ENCODE peak calls at places on chromosomes 12 and 14, in seven cellular contexts. Q, U, Z, W, Y, R and G are unnamed samples.

GRCh38 chr12:101671157-101671791 is 26.2 kb upstream of the CHPT1 start:
- DNase-seq in U (peak; percentile 43), Y (peak; percentile 80), Z (peak; percentile 36), R (no peak), W (no peak), Q (peak; percentile 27), G (no peak)

GRCh38 chr14:94412671-94413638 is 24.6 kb upstream of the SERPINA1 start:
- DNase-seq in U (no peak), W (peak; percentile 11), Y (peak; percentile 58), R (no peak), Q (no peak), Z (no peak), G (no peak)

GRCh38 chr12:84636801-84637285 is 275.8 kb downstream of the SLC6A15 start:
- DNase-seq in Z (no peak), Q (no peak), U (no peak), Y (no peak), W (no peak), R (no peak), G (no peak)

GRCh38 chr12:120007272-120007671 is 18.2 kb downstream of the BICDL1 start:
- DNase-seq in R (no peak), W (no peak), U (no peak), Z (no peak), Q (no peak), Y (peak; percentile 76), G (no peak)

GRCh38 chr12:120861074-120861795 is 42.9 kb downstream of the SPPL3 start:
- DNase-seq in R (no peak), W (no peak), Q (no peak), U (no peak), Z (no peak), Y (no peak), G (no peak)

GRCh38 chr12:129687731-129688130 is 216.1 kb downstream of the TMEM132D start:
- DNase-seq in Y (no peak), Q (no peak), R (no peak), W (no peak), U (no peak), Z (no peak), G (no peak)

GRCh38 chr14:75711134-75711795 is 50.2 kb downstream of the TTLL5 start:
- DNase-seq in Y (no peak), R (no peak), W (peak; percentile 51), Q (no peak), U (peak; percentile 51), Z (no peak), G (peak; percentile 39)

GRCh38 chr12:23063206-23063605 is 438.2 kb downstream of the ETNK1 start:
- DNase-seq in Y (no peak), W (no peak), Q (no peak), Z (no peak), R (no peak), U (no peak), G (no peak)

GRCh38 chr12:119071176-119071575 is 89.8 kb downstream of the SRRM4 start:
- DNase-seq in Z (no peak), Q (no peak), R (no peak), W (no peak), U (no peak), Y (no peak), G (no peak)

GRCh38 chr12:15783288-15783687 is 5.9 kb downstream of the EPS8 start:
- DNase-seq in Y (no peak), Z (no peak), R (no peak), U (no peak), Q (no peak), W (no peak), G (no peak)

GRCh38 chr12:99984271-99985128 is at the start of gene ANKS1B:
- DNase-seq in Z (no peak), U (peak; percentile 62), W (peak; percentile 70), Y (no peak), R (no peak), Q (peak; percentile 50), G (peak; percentile 55)

GRCh38 chr12:106139422-106140141 is 828 bp upstream of the NUAK1 start:
- DNase-seq in R (no peak), Y (peak; percentile 79), U (peak; percentile 90), Z (no peak), W (peak; percentile 89), Q (peak; percentile 91), G (peak; percentile 81)

GRCh38 chr14:96574633-96575191 is 72.5 kb downstream of the PAPOLA start:
- DNase-seq in R (no peak), Z (no peak), Q (no peak), U (peak; percentile 36), W (no peak), Y (no peak), G (peak; percentile 30)

GRCh38 chr12:69000069-69000468 is 67.1 kb upstream of the CPM start:
- DNase-seq in U (no peak), Y (no peak), W (no peak), R (no peak), Z (no peak), Q (no peak), G (no peak)

GRCh38 chr12:64461634-64462414 is 9.9 kb downstream of the TBK1 start:
- DNase-seq in Z (no peak), R (no peak), Q (no peak), W (no peak), Y (no peak), U (no peak), G (no peak)

GRCh38 chr12:130428116-130428515 is 90.4 kb downstream of the PIWIL1 start:
- DNase-seq in W (no peak), R (no peak), Q (no peak), Y (no peak), Z (no peak), U (no peak), G (no peak)

GRCh38 chr14:70601162-70601561 is 707 bp upstream of the MED6 start:
- DNase-seq in Y (no peak), Z (no peak), U (no peak), R (no peak), W (peak; percentile 9), Q (no peak), G (no peak)

GRCh38 chr12:119780786-119781434 is 96.2 kb downstream of the CIT start:
- DNase-seq in Y (peak; percentile 81), W (peak; percentile 57), Z (no peak), U (peak; percentile 67), R (no peak), Q (no peak), G (no peak)

GRCh38 chr12:20455001-20455706 is 86.8 kb downstream of the PDE3A start:
- DNase-seq in Q (no peak), Z (no peak), R (no peak), U (no peak), W (no peak), Y (no peak), G (no peak)

GRCh38 chr12:10557329-10557728 is 51.6 kb downstream of the EIF2S3B start:
- DNase-seq in W (no peak), Z (no peak), R (no peak), Y (no peak), Q (no peak), U (no peak), G (no peak)
- H3K27ac ChIP-seq in W (no peak overlapping the region), Z (peak overlapping the region; percentile 76), R (no peak overlapping the region), Y (no peak overlapping the region), Q (no peak overlapping the region), U (no peak overlapping the region), G (no peak overlapping the region)

DNA sequence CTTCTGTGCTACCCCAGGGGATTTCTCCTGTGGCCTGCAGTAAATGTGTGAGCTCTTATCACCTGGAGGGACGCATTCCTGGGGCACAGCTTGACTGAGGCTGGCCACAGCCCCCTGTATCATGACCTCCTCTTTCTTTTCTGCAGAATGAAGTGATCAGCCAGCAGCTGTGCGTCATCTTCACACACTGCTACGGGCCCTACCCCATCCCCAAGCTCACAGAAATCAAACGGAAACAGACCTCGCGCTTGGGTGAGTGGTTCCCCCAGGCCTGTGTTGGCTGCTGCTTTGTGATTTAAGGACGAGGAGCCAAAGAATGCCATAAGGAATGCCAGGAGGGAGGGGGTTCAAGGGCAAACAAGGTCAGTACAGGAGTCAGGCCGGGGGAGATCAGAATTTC is 50.5 kb upstream of the PWP1 start:
- DNase-seq in R (no peak), Q (no peak), Z (no peak), W (no peak), Y (no peak), U (no peak), G (no peak)
- TF ChIP-seq POLR2A in R (no peak), Q (no peak), Z (no peak), W (no peak), Y (no peak), U (no peak), G (no peak)

DNA sequence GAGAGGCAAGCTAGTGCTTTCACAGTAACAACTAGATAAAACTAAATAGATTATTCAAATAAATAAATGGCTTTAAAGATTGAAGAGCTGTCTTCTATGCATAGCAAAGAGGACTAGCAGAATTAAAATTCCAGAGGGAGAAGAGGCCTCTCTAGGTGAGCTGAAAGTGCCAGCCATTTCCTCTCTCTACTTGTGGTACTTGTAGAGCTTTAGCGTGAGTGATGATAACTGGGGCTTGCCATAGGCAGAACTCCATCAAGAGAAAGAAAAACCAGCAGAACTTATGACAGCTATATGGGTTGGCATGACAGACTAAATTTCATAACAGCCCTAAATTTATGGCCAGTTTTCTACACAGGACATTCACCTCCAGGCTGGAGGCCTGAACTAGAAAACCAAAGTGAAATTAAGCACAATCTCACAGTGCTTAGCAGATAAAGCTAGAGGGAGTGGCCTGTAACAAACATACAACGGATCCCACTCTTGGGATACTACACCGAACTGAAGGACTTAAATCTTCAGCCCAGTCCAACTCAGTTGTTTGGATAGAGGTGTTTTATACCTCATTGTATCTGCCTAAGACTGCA is 11.0 kb downstream of the SPTLC2 start:
- DNase-seq in Z (no peak), W (no peak), R (no peak), Y (no peak), U (no peak), Q (no peak), G (no peak)
- H3K4me1 ChIP-seq in Z (peaks cover 18% of the 10 kb centered on the region), W (peaks cover 37% of the 10 kb centered on the region), R (peaks cover 63% of the 10 kb centered on the region), Y (peaks cover 43% of the 10 kb centered on the region), U (peaks cover 12% of the 10 kb centered on the region), Q (peaks cover 29% of the 10 kb centered on the region), G (no peaks in the 10 kb centered on the region)

GRCh38 chr12:95995238-95996031 is 709 bp downstream of the HAL start:
- DNase-seq in R (no peak), Z (no peak), U (no peak), Y (no peak), W (no peak), Q (no peak), G (no peak)
- H3K27ac ChIP-seq in R (no peak overlapping the region), Z (no peak overlapping the region), U (no peak overlapping the region), Y (no peak overlapping the region), W (peak overlapping the region; percentile 26), Q (no peak overlapping the region), G (no peak overlapping the region)

DNA sequence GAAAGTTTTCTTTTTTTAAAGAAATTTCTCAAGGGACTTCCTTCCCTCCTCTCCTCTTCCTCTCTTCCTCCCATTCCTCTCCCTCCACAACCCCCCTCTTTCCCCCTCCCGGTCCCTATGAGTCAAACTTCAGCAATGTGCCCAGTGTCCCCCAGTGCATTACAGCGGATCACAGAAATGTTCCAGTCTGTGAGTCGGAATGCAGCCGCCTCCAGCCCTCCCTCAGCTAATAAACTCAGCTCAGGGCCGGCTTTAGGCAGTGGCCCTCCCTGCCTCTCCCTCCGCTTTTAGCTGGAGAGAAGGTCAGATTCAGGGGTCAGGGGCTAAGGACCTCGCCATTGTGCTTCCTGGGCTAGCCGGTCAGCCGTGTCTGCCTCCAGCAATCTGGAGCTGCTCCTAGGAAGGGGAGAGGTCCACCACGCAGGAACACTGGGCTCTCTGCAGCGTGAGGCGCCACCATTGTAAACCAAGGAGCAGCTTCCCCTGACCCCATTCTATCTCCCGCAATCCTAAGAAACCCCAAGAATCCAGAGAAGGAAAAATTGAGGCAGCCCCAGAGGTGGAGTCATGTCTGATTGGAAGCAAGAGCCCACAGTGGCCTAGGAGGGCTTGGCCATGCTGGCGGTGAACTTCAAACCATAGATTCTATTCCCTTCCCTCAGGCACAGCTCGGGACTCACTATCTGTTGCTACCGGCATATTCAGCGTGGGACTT is 1.1 kb upstream of the HDAC7 start:
- DNase-seq in Z (no peak), R (no peak), U (peak; percentile 89), Q (peak; percentile 94), Y (peak; percentile 82), W (peak; percentile 91), G (peak; percentile 96)
- TF ChIP-seq POLR2A in Z (no peak), R (no peak), U (peak; percentile 67), Q (no peak), Y (no peak), W (peak; percentile 70), G (peak; percentile 77)